ENCODE peak calls at places on chromosomes 2 and 18, in eight cellular contexts. One of them, this sample, is unnamed.

GRCh38 chr18:63936932-63937393 is 12.1 kb upstream of the HMSD start:
- DNase-seq in ELF-1: no peak
- DNase-seq in HFFc6: no peak
- DNase-seq in NCI-H2171 treated with DMSO at 0.1 percent for 48 hours: no peak
- DNase-seq in AG20443: no peak
- DNase-seq in cardiac fibroblast: no peak
- DNase-seq in HEK293T: no peak
- DNase-seq in left ventricle myocardium inferior: no peak
- DNase-seq in this sample: no peak

GRCh38 chr2:86243272-86243671 is 44.0 kb downstream of the MRPL35 start:
- DNase-seq in ELF-1: no peak
- DNase-seq in HFFc6: no peak
- DNase-seq in NCI-H2171 treated with DMSO at 0.1 percent for 48 hours: no peak
- DNase-seq in AG20443: no peak
- DNase-seq in cardiac fibroblast: no peak
- DNase-seq in HEK293T: no peak
- DNase-seq in left ventricle myocardium inferior: no peak
- DNase-seq in this sample: no peak

GRCh38 chr2:221914334-221914733 is 342.2 kb upstream of the EPHA4 start:
- DNase-seq in ELF-1: no peak
- DNase-seq in HFFc6: no peak
- DNase-seq in NCI-H2171 treated with DMSO at 0.1 percent for 48 hours: no peak
- DNase-seq in AG20443: no peak
- DNase-seq in cardiac fibroblast: no peak
- DNase-seq in HEK293T: no peak
- DNase-seq in left ventricle myocardium inferior: no peak
- DNase-seq in this sample: no peak

GRCh38 chr18:42437646-42438045 is 482.6 kb downstream of the PIK3C3 start:
- DNase-seq in ELF-1: no peak
- DNase-seq in HFFc6: no peak
- DNase-seq in NCI-H2171 treated with DMSO at 0.1 percent for 48 hours: peak
- DNase-seq in AG20443: no peak
- DNase-seq in cardiac fibroblast: peak
- DNase-seq in HEK293T: no peak
- DNase-seq in left ventricle myocardium inferior: peak
- DNase-seq in this sample: no peak

GRCh38 chr2:181305151-181306123 is 151.7 kb upstream of the ITGA4 start:
- DNase-seq in ELF-1: no peak
- DNase-seq in HFFc6: no peak
- DNase-seq in NCI-H2171 treated with DMSO at 0.1 percent for 48 hours: no peak
- DNase-seq in AG20443: peak
- DNase-seq in cardiac fibroblast: peak
- DNase-seq in HEK293T: no peak
- DNase-seq in left ventricle myocardium inferior: peak
- DNase-seq in this sample: no peak

GRCh38 chr2:219001577-219002394 is 8.6 kb upstream of the CRYBA2 start:
- DNase-seq in ELF-1: peak
- DNase-seq in HFFc6: no peak
- DNase-seq in NCI-H2171 treated with DMSO at 0.1 percent for 48 hours: peak
- DNase-seq in AG20443: no peak
- DNase-seq in cardiac fibroblast: no peak
- DNase-seq in HEK293T: no peak
- DNase-seq in left ventricle myocardium inferior: no peak
- DNase-seq in this sample: no peak

GRCh38 chr2:168030862-168031624 is 216.4 kb downstream of the STK39 start:
- DNase-seq in ELF-1: no peak
- DNase-seq in HFFc6: peak
- DNase-seq in NCI-H2171 treated with DMSO at 0.1 percent for 48 hours: no peak
- DNase-seq in AG20443: peak
- DNase-seq in cardiac fibroblast: peak
- DNase-seq in HEK293T: no peak
- DNase-seq in left ventricle myocardium inferior: no peak
- DNase-seq in this sample: peak

GRCh38 chr2:29733945-29734344 is 187.4 kb downstream of the ALK start:
- DNase-seq in ELF-1: no peak
- DNase-seq in HFFc6: no peak
- DNase-seq in NCI-H2171 treated with DMSO at 0.1 percent for 48 hours: peak
- DNase-seq in AG20443: no peak
- DNase-seq in cardiac fibroblast: no peak
- DNase-seq in HEK293T: no peak
- DNase-seq in left ventricle myocardium inferior: no peak
- DNase-seq in this sample: no peak

GRCh38 chr18:2223859-2224258 is 347.4 kb downstream of the METTL4 start:
- DNase-seq in ELF-1: peak
- DNase-seq in HFFc6: peak
- DNase-seq in NCI-H2171 treated with DMSO at 0.1 percent for 48 hours: peak
- DNase-seq in AG20443: no peak
- DNase-seq in cardiac fibroblast: peak
- DNase-seq in HEK293T: no peak
- DNase-seq in left ventricle myocardium inferior: no peak
- DNase-seq in this sample: peak

GRCh38 chr2:229245013-229245412 is 26.1 kb downstream of the PID1 start:
- DNase-seq in ELF-1: no peak
- DNase-seq in HFFc6: no peak
- DNase-seq in NCI-H2171 treated with DMSO at 0.1 percent for 48 hours: no peak
- DNase-seq in AG20443: no peak
- DNase-seq in cardiac fibroblast: no peak
- DNase-seq in HEK293T: no peak
- DNase-seq in left ventricle myocardium inferior: no peak
- DNase-seq in this sample: no peak

GRCh38 chr2:207528980-207529329 is 807 bp upstream of the CREB1 start:
- DNase-seq in ELF-1: peak
- DNase-seq in HFFc6: peak
- DNase-seq in NCI-H2171 treated with DMSO at 0.1 percent for 48 hours: peak
- DNase-seq in AG20443: peak
- DNase-seq in cardiac fibroblast: peak
- DNase-seq in HEK293T: peak
- DNase-seq in left ventricle myocardium inferior: no peak
- DNase-seq in this sample: peak

GRCh38 chr2:135975702-135976101 is 9.7 kb downstream of the DARS1 start:
- DNase-seq in ELF-1: no peak
- DNase-seq in HFFc6: no peak
- DNase-seq in NCI-H2171 treated with DMSO at 0.1 percent for 48 hours: no peak
- DNase-seq in AG20443: no peak
- DNase-seq in cardiac fibroblast: no peak
- DNase-seq in HEK293T: no peak
- DNase-seq in left ventricle myocardium inferior: no peak
- DNase-seq in this sample: no peak

GRCh38 chr2:129777757-129778607 is 201.5 kb upstream of the RAB6C start:
- DNase-seq in ELF-1: no peak
- DNase-seq in HFFc6: no peak
- DNase-seq in NCI-H2171 treated with DMSO at 0.1 percent for 48 hours: no peak
- DNase-seq in AG20443: no peak
- DNase-seq in cardiac fibroblast: no peak
- DNase-seq in HEK293T: no peak
- DNase-seq in left ventricle myocardium inferior: no peak
- DNase-seq in this sample: no peak

GRCh38 chr2:156663757-156664409 is 227.7 kb downstream of the GPD2 start:
- DNase-seq in ELF-1: no peak
- DNase-seq in HFFc6: no peak
- DNase-seq in NCI-H2171 treated with DMSO at 0.1 percent for 48 hours: no peak
- DNase-seq in AG20443: no peak
- DNase-seq in cardiac fibroblast: no peak
- DNase-seq in HEK293T: no peak
- DNase-seq in left ventricle myocardium inferior: no peak
- DNase-seq in this sample: no peak

GRCh38 chr18:14970027-14970426 is 222.1 kb downstream of the ANKRD30B start:
- DNase-seq in ELF-1: no peak
- DNase-seq in HFFc6: peak
- DNase-seq in NCI-H2171 treated with DMSO at 0.1 percent for 48 hours: no peak
- DNase-seq in AG20443: peak
- DNase-seq in cardiac fibroblast: no peak
- DNase-seq in HEK293T: no peak
- DNase-seq in left ventricle myocardium inferior: no peak
- DNase-seq in this sample: peak

GRCh38 chr18:10851824-10852225 is 297.5 kb downstream of the PIEZO2 start:
- DNase-seq in ELF-1: no peak
- DNase-seq in HFFc6: peak
- DNase-seq in NCI-H2171 treated with DMSO at 0.1 percent for 48 hours: peak
- DNase-seq in AG20443: peak
- DNase-seq in cardiac fibroblast: peak
- DNase-seq in HEK293T: peak
- DNase-seq in left ventricle myocardium inferior: no peak
- DNase-seq in this sample: peak

GRCh38 chr2:44009136-44009744 is 13.5 kb upstream of the LRPPRC start:
- DNase-seq in ELF-1: no peak
- DNase-seq in HFFc6: no peak
- DNase-seq in NCI-H2171 treated with DMSO at 0.1 percent for 48 hours: no peak
- DNase-seq in AG20443: no peak
- DNase-seq in cardiac fibroblast: no peak
- DNase-seq in HEK293T: no peak
- DNase-seq in left ventricle myocardium inferior: no peak
- DNase-seq in this sample: no peak

GRCh38 chr18:33720133-33720532 is 142.1 kb downstream of the ASXL3 start:
- DNase-seq in ELF-1: no peak
- DNase-seq in HFFc6: no peak
- DNase-seq in NCI-H2171 treated with DMSO at 0.1 percent for 48 hours: no peak
- DNase-seq in AG20443: no peak
- DNase-seq in cardiac fibroblast: peak
- DNase-seq in HEK293T: no peak
- DNase-seq in left ventricle myocardium inferior: no peak
- DNase-seq in this sample: no peak

GRCh38 chr2:208488668-208489564 is 82.3 kb downstream of the PTH2R start:
- DNase-seq in ELF-1: no peak
- DNase-seq in HFFc6: no peak
- DNase-seq in NCI-H2171 treated with DMSO at 0.1 percent for 48 hours: no peak
- DNase-seq in AG20443: no peak
- DNase-seq in cardiac fibroblast: no peak
- DNase-seq in HEK293T: no peak
- DNase-seq in left ventricle myocardium inferior: no peak
- DNase-seq in this sample: no peak

GRCh38 chr2:28810384-28811285 is at the start of gene SPDYA:
- DNase-seq in ELF-1: peak
- DNase-seq in HFFc6: peak
- DNase-seq in NCI-H2171 treated with DMSO at 0.1 percent for 48 hours: peak
- DNase-seq in AG20443: peak
- DNase-seq in cardiac fibroblast: peak
- DNase-seq in HEK293T: no peak
- DNase-seq in left ventricle myocardium inferior: peak
- DNase-seq in this sample: peak

GRCh38 chr2:156038021-156038420 is 294.5 kb downstream of the NR4A2 start:
- DNase-seq in ELF-1: no peak
- DNase-seq in HFFc6: no peak
- DNase-seq in NCI-H2171 treated with DMSO at 0.1 percent for 48 hours: no peak
- DNase-seq in AG20443: no peak
- DNase-seq in cardiac fibroblast: no peak
- DNase-seq in HEK293T: no peak
- DNase-seq in left ventricle myocardium inferior: no peak
- DNase-seq in this sample: no peak

GRCh38 chr2:68318686-68319396 is 908 bp downstream of the CNRIP1 start:
- DNase-seq in ELF-1: peak
- DNase-seq in HFFc6: peak
- DNase-seq in NCI-H2171 treated with DMSO at 0.1 percent for 48 hours: no peak
- DNase-seq in AG20443: peak
- DNase-seq in cardiac fibroblast: peak
- DNase-seq in HEK293T: peak
- DNase-seq in left ventricle myocardium inferior: peak
- DNase-seq in this sample: peak

GRCh38 chr2:10408649-10409579 is 39.2 kb downstream of the ODC1 start:
- DNase-seq in ELF-1: peak
- DNase-seq in HFFc6: peak
- DNase-seq in NCI-H2171 treated with DMSO at 0.1 percent for 48 hours: peak
- DNase-seq in AG20443: peak
- DNase-seq in cardiac fibroblast: peak
- DNase-seq in HEK293T: peak
- DNase-seq in left ventricle myocardium inferior: peak
- DNase-seq in this sample: peak

GRCh38 chr2:232891621-232892071 is 21.6 kb downstream of the SNORC start:
- DNase-seq in ELF-1: no peak
- DNase-seq in HFFc6: peak
- DNase-seq in NCI-H2171 treated with DMSO at 0.1 percent for 48 hours: no peak
- DNase-seq in AG20443: peak
- DNase-seq in cardiac fibroblast: peak
- DNase-seq in HEK293T: no peak
- DNase-seq in left ventricle myocardium inferior: no peak
- DNase-seq in this sample: no peak

GRCh38 chr2:191878576-191879298 is 31.8 kb upstream of the CAVIN2 start:
- DNase-seq in ELF-1: no peak
- DNase-seq in HFFc6: peak
- DNase-seq in NCI-H2171 treated with DMSO at 0.1 percent for 48 hours: no peak
- DNase-seq in AG20443: peak
- DNase-seq in cardiac fibroblast: peak
- DNase-seq in HEK293T: no peak
- DNase-seq in left ventricle myocardium inferior: no peak
- DNase-seq in this sample: peak

GRCh38 chr18:47936975-47937374 is 6.5 kb upstream of the SMAD2 start:
- DNase-seq in ELF-1: no peak
- DNase-seq in HFFc6: no peak
- DNase-seq in NCI-H2171 treated with DMSO at 0.1 percent for 48 hours: no peak
- DNase-seq in AG20443: no peak
- DNase-seq in cardiac fibroblast: no peak
- DNase-seq in HEK293T: no peak
- DNase-seq in left ventricle myocardium inferior: no peak
- DNase-seq in this sample: no peak

GRCh38 chr2:133389569-133389968 is 178.7 kb downstream of the NCKAP5 start:
- DNase-seq in ELF-1: no peak
- DNase-seq in HFFc6: no peak
- DNase-seq in NCI-H2171 treated with DMSO at 0.1 percent for 48 hours: no peak
- DNase-seq in AG20443: no peak
- DNase-seq in cardiac fibroblast: no peak
- DNase-seq in HEK293T: no peak
- DNase-seq in left ventricle myocardium inferior: no peak
- DNase-seq in this sample: no peak

GRCh38 chr2:202203348-202203747 is 35.0 kb downstream of the SUMO1 start:
- DNase-seq in ELF-1: no peak
- DNase-seq in HFFc6: no peak
- DNase-seq in NCI-H2171 treated with DMSO at 0.1 percent for 48 hours: no peak
- DNase-seq in AG20443: no peak
- DNase-seq in cardiac fibroblast: no peak
- DNase-seq in HEK293T: no peak
- DNase-seq in left ventricle myocardium inferior: no peak
- DNase-seq in this sample: no peak

GRCh38 chr2:85420743-85421705 is 2.5 kb downstream of the SH2D6 start:
- DNase-seq in ELF-1: peak
- DNase-seq in HFFc6: peak
- DNase-seq in NCI-H2171 treated with DMSO at 0.1 percent for 48 hours: peak
- DNase-seq in AG20443: peak
- DNase-seq in cardiac fibroblast: peak
- DNase-seq in HEK293T: peak
- DNase-seq in left ventricle myocardium inferior: peak
- DNase-seq in this sample: peak

GRCh38 chr2:24492283-24493272 is 1.5 kb downstream of the NCOA1 start:
- DNase-seq in ELF-1: peak
- DNase-seq in HFFc6: no peak
- DNase-seq in NCI-H2171 treated with DMSO at 0.1 percent for 48 hours: no peak
- DNase-seq in AG20443: peak
- DNase-seq in cardiac fibroblast: peak
- DNase-seq in HEK293T: no peak
- DNase-seq in left ventricle myocardium inferior: no peak
- DNase-seq in this sample: peak

GRCh38 chr2:38076250-38076709 is 329 bp upstream of the CYP1B1 start:
- DNase-seq in ELF-1: peak
- DNase-seq in HFFc6: peak
- DNase-seq in NCI-H2171 treated with DMSO at 0.1 percent for 48 hours: peak
- DNase-seq in AG20443: peak
- DNase-seq in cardiac fibroblast: peak
- DNase-seq in HEK293T: peak
- DNase-seq in left ventricle myocardium inferior: peak
- DNase-seq in this sample: peak

GRCh38 chr2:102130651-102130991 is 11.9 kb upstream of the IL1R1 start:
- DNase-seq in ELF-1: no peak
- DNase-seq in HFFc6: no peak
- DNase-seq in NCI-H2171 treated with DMSO at 0.1 percent for 48 hours: no peak
- DNase-seq in AG20443: peak
- DNase-seq in cardiac fibroblast: peak
- DNase-seq in HEK293T: no peak
- DNase-seq in left ventricle myocardium inferior: no peak
- DNase-seq in this sample: no peak

GRCh38 chr2:226699321-226699720 is 100.3 kb downstream of the IRS1 start:
- DNase-seq in ELF-1: no peak
- DNase-seq in HFFc6: peak
- DNase-seq in NCI-H2171 treated with DMSO at 0.1 percent for 48 hours: peak
- DNase-seq in AG20443: peak
- DNase-seq in cardiac fibroblast: peak
- DNase-seq in HEK293T: no peak
- DNase-seq in left ventricle myocardium inferior: peak
- DNase-seq in this sample: no peak

GRCh38 chr2:121019073-121019472 is 265.9 kb downstream of the TFCP2L1 start:
- DNase-seq in ELF-1: peak
- DNase-seq in HFFc6: no peak
- DNase-seq in NCI-H2171 treated with DMSO at 0.1 percent for 48 hours: no peak
- DNase-seq in AG20443: no peak
- DNase-seq in cardiac fibroblast: peak
- DNase-seq in HEK293T: no peak
- DNase-seq in left ventricle myocardium inferior: no peak
- DNase-seq in this sample: no peak

This sample was measured in lung microvascular endothelial cell.